ENCODE peak calls at places on chromosomes 13 and 19, in seven cellular contexts. One of them, this sample, is unnamed.
A peak's percentile ranks its signal among the peaks of the same experiment; 100 is the strongest.

GRCh38 chr19:46040125-46040524 is 677 bp downstream of the IGFL4 start:
- DNase-seq in HCT116: no peak
- DNase-seq in heart left ventricle: no peak
- DNase-seq in Panc1: no peak
- DNase-seq in psoas muscle: no peak
- DNase-seq in aorta: peak; percentile 57
- DNase-seq in fibroblast of lung: no peak
- DNase-seq in this sample: no peak

GRCh38 chr19:46841458-46842083 is 9.1 kb downstream of the AP2S1 start:
- DNase-seq in HCT116: no peak
- DNase-seq in heart left ventricle: peak; percentile 77
- DNase-seq in Panc1: no peak
- DNase-seq in psoas muscle: peak; percentile 38
- DNase-seq in aorta: peak; percentile 92
- DNase-seq in fibroblast of lung: peak; percentile 51
- DNase-seq in this sample: no peak

GRCh38 chr13:95541911-95542484 is 10.5 kb upstream of the CLDN10 start:
- DNase-seq in HCT116: no peak
- DNase-seq in heart left ventricle: no peak
- DNase-seq in Panc1: no peak
- DNase-seq in psoas muscle: no peak
- DNase-seq in aorta: no peak
- DNase-seq in fibroblast of lung: no peak
- DNase-seq in this sample: no peak

GRCh38 chr13:63305641-63306133 is 1890.0 kb upstream of the PCDH20 start:
- DNase-seq in HCT116: no peak
- DNase-seq in heart left ventricle: no peak
- DNase-seq in Panc1: no peak
- DNase-seq in psoas muscle: no peak
- DNase-seq in aorta: peak; percentile 75
- DNase-seq in fibroblast of lung: no peak
- DNase-seq in this sample: no peak

GRCh38 chr13:24217601-24218281 is 57.2 kb downstream of the SPATA13 start:
- DNase-seq in HCT116: no peak
- DNase-seq in heart left ventricle: no peak
- DNase-seq in Panc1: no peak
- DNase-seq in psoas muscle: no peak
- DNase-seq in aorta: no peak
- DNase-seq in fibroblast of lung: no peak
- DNase-seq in this sample: no peak

GRCh38 chr13:30734434-30734833 is 909 bp upstream of the ALOX5AP start:
- DNase-seq in HCT116: no peak
- DNase-seq in heart left ventricle: no peak
- DNase-seq in Panc1: no peak
- DNase-seq in psoas muscle: no peak
- DNase-seq in aorta: no peak
- DNase-seq in fibroblast of lung: peak; percentile 30
- DNase-seq in this sample: no peak

GRCh38 chr19:51660975-51661600 is 14.5 kb upstream of the SIGLEC14 start:
- DNase-seq in HCT116: peak; percentile 55
- DNase-seq in heart left ventricle: peak; percentile 78
- DNase-seq in Panc1: no peak
- DNase-seq in psoas muscle: peak; percentile 59
- DNase-seq in aorta: peak; percentile 86
- DNase-seq in fibroblast of lung: peak; percentile 79
- DNase-seq in this sample: peak; percentile 54

GRCh38 chr19:11261902-11262839 is at the start of gene DOCK6:
- DNase-seq in HCT116: no peak
- DNase-seq in heart left ventricle: peak; percentile 55
- DNase-seq in Panc1: no peak
- DNase-seq in psoas muscle: peak; percentile 49
- DNase-seq in aorta: peak; percentile 83
- DNase-seq in fibroblast of lung: no peak
- DNase-seq in this sample: no peak

GRCh38 chr13:26656919-26657318 is 99.4 kb downstream of the WASF3 start:
- DNase-seq in HCT116: no peak
- DNase-seq in heart left ventricle: no peak
- DNase-seq in Panc1: no peak
- DNase-seq in psoas muscle: no peak
- DNase-seq in aorta: no peak
- DNase-seq in fibroblast of lung: peak; percentile 52
- DNase-seq in this sample: no peak

GRCh38 chr19:10604460-10604980 is 17.4 kb upstream of the AP1M2 start:
- DNase-seq in HCT116: no peak
- DNase-seq in heart left ventricle: no peak
- DNase-seq in Panc1: no peak
- DNase-seq in psoas muscle: no peak
- DNase-seq in aorta: no peak
- DNase-seq in fibroblast of lung: no peak
- DNase-seq in this sample: peak; percentile 65

GRCh38 chr19:55579766-55580621 is 654 bp downstream of the ZNF579 start:
- DNase-seq in HCT116: no peak
- DNase-seq in heart left ventricle: peak; percentile 49
- DNase-seq in Panc1: no peak
- DNase-seq in psoas muscle: no peak
- DNase-seq in aorta: no peak
- DNase-seq in fibroblast of lung: peak; percentile 49
- DNase-seq in this sample: no peak

GRCh38 chr19:50838239-50838638 is 4.9 kb upstream of the KLK15 start:
- DNase-seq in HCT116: peak; percentile 18
- DNase-seq in heart left ventricle: no peak
- DNase-seq in Panc1: no peak
- DNase-seq in psoas muscle: no peak
- DNase-seq in aorta: no peak
- DNase-seq in fibroblast of lung: no peak
- DNase-seq in this sample: no peak

GRCh38 chr19:10431943-10432735 is 11.8 kb downstream of the PDE4A start:
- DNase-seq in HCT116: no peak
- DNase-seq in heart left ventricle: peak; percentile 78
- DNase-seq in Panc1: no peak
- DNase-seq in psoas muscle: peak; percentile 78
- DNase-seq in aorta: peak; percentile 88
- DNase-seq in fibroblast of lung: no peak
- DNase-seq in this sample: peak; percentile 84

GRCh38 chr13:40982772-40983171 is 36.3 kb downstream of the ELF1 start:
- DNase-seq in HCT116: no peak
- DNase-seq in heart left ventricle: peak; percentile 36
- DNase-seq in Panc1: no peak
- DNase-seq in psoas muscle: no peak
- DNase-seq in aorta: no peak
- DNase-seq in fibroblast of lung: peak; percentile 59
- DNase-seq in this sample: no peak

GRCh38 chr13:110826861-110827672 is 87.8 kb downstream of the ANKRD10 start:
- DNase-seq in HCT116: no peak
- DNase-seq in heart left ventricle: no peak
- DNase-seq in Panc1: no peak
- DNase-seq in psoas muscle: no peak
- DNase-seq in aorta: no peak
- DNase-seq in fibroblast of lung: no peak
- DNase-seq in this sample: no peak

GRCh38 chr13:102141625-102142472 is 260.0 kb downstream of the FGF14 start:
- DNase-seq in HCT116: no peak
- DNase-seq in heart left ventricle: no peak
- DNase-seq in Panc1: no peak
- DNase-seq in psoas muscle: no peak
- DNase-seq in aorta: no peak
- DNase-seq in fibroblast of lung: peak; percentile 69
- DNase-seq in this sample: no peak

GRCh38 chr13:64453831-64454230 is 2776.3 kb downstream of the PCDH9 start:
- DNase-seq in HCT116: no peak
- DNase-seq in heart left ventricle: no peak
- DNase-seq in Panc1: no peak
- DNase-seq in psoas muscle: no peak
- DNase-seq in aorta: no peak
- DNase-seq in fibroblast of lung: no peak
- DNase-seq in this sample: no peak

GRCh38 chr13:25490236-25490635 is 118.5 kb downstream of the ATP8A2 start:
- DNase-seq in HCT116: no peak
- DNase-seq in heart left ventricle: no peak
- DNase-seq in Panc1: no peak
- DNase-seq in psoas muscle: no peak
- DNase-seq in aorta: no peak
- DNase-seq in fibroblast of lung: no peak
- DNase-seq in this sample: no peak

GRCh38 chr19:2619076-2619475 is 83.4 kb downstream of the GNG7 start:
- DNase-seq in HCT116: no peak
- DNase-seq in heart left ventricle: no peak
- DNase-seq in Panc1: no peak
- DNase-seq in psoas muscle: no peak
- DNase-seq in aorta: no peak
- DNase-seq in fibroblast of lung: peak; percentile 30
- DNase-seq in this sample: no peak

GRCh38 chr19:57560049-57560491 is 407 bp upstream of the ZNF550 start:
- DNase-seq in HCT116: no peak
- DNase-seq in heart left ventricle: peak; percentile 56
- DNase-seq in Panc1: no peak
- DNase-seq in psoas muscle: peak; percentile 46
- DNase-seq in aorta: peak; percentile 80
- DNase-seq in fibroblast of lung: peak; percentile 72
- DNase-seq in this sample: peak; percentile 41

GRCh38 chr19:2432131-2432848 is 4.9 kb upstream of the TIMM13 start:
- DNase-seq in HCT116: no peak
- DNase-seq in heart left ventricle: no peak
- DNase-seq in Panc1: no peak
- DNase-seq in psoas muscle: peak; percentile 9
- DNase-seq in aorta: no peak
- DNase-seq in fibroblast of lung: no peak
- DNase-seq in this sample: no peak

GRCh38 chr19:38046254-38047047 is 139.4 kb downstream of the SIPA1L3 start:
- DNase-seq in HCT116: no peak
- DNase-seq in heart left ventricle: no peak
- DNase-seq in Panc1: no peak
- DNase-seq in psoas muscle: no peak
- DNase-seq in aorta: no peak
- DNase-seq in fibroblast of lung: no peak
- DNase-seq in this sample: no peak

GRCh38 chr19:38047048-38047435 is 140.0 kb downstream of the SIPA1L3 start:
- DNase-seq in HCT116: no peak
- DNase-seq in heart left ventricle: no peak
- DNase-seq in Panc1: no peak
- DNase-seq in psoas muscle: no peak
- DNase-seq in aorta: no peak
- DNase-seq in fibroblast of lung: no peak
- DNase-seq in this sample: no peak

GRCh38 chr19:38045554-38046253 is 138.7 kb downstream of the SIPA1L3 start:
- DNase-seq in HCT116: no peak
- DNase-seq in heart left ventricle: no peak
- DNase-seq in Panc1: no peak
- DNase-seq in psoas muscle: no peak
- DNase-seq in aorta: no peak
- DNase-seq in fibroblast of lung: no peak
- DNase-seq in this sample: no peak

GRCh38 chr19:38047641-38048040 is 140.6 kb downstream of the SIPA1L3 start:
- DNase-seq in HCT116: no peak
- DNase-seq in heart left ventricle: no peak
- DNase-seq in Panc1: no peak
- DNase-seq in psoas muscle: no peak
- DNase-seq in aorta: no peak
- DNase-seq in fibroblast of lung: no peak
- DNase-seq in this sample: no peak

GRCh38 chr19:38049105-38049649 is 142.2 kb downstream of the SIPA1L3 start:
- DNase-seq in HCT116: no peak
- DNase-seq in heart left ventricle: no peak
- DNase-seq in Panc1: no peak
- DNase-seq in psoas muscle: no peak
- DNase-seq in aorta: no peak
- DNase-seq in fibroblast of lung: no peak
- DNase-seq in this sample: no peak
- H3K27ac ChIP-seq in HCT116: no peak overlapping the region
- H3K27ac ChIP-seq in heart left ventricle: no peak overlapping the region
- H3K27ac ChIP-seq in Panc1: no peak overlapping the region
- H3K27ac ChIP-seq in psoas muscle: no peak overlapping the region
- H3K27ac ChIP-seq in aorta: no peak overlapping the region
- H3K27ac ChIP-seq in fibroblast of lung: no peak overlapping the region
- H3K27ac ChIP-seq in this sample: peak overlapping the region; percentile 61

DNA sequence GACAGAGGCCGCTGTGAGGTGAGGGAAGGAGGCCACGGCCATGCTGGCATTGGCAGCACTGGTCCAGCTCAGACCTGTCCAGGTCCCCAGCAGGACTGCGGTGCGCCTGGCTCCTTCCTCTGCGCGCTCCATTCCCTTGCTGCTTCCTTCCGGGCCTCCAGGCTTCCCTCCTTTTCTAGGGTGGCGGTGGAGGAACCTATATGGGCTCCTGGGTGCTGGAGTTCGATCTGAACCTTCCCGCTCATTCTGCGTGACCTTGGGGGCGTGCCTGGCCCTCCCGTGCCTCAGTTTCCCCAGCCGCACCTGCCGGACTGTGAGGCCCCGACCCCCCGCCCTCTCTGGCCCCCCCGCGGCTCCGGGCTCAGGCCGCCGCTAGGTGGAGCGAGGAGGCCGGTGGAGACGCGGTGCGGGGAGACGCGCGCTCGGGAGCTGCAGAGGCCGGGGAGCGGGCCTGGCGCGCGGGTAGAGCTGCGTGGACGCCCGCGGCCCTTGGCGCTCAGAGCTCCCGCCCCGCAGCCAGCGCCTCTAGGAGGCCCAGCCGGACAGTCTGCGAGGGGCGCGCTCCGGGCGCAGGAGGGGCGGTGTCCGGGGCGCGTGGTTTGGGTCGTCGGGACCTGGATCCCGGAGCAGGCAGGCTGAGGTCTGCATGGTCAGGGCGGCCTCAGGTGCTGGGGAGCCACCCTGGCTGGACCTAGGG is 29.9 kb downstream of the EFNA2 start:
- DNase-seq in HCT116: peak; percentile 18
- DNase-seq in heart left ventricle: peak; percentile 67
- DNase-seq in Panc1: no peak
- DNase-seq in psoas muscle: peak; percentile 60
- DNase-seq in aorta: no peak
- DNase-seq in fibroblast of lung: peak; percentile 40
- DNase-seq in this sample: peak; percentile 66
- H3K27me3 ChIP-seq in HCT116: peaks cover 4% of the 10 kb centered on the region
- H3K27me3 ChIP-seq in heart left ventricle: peaks cover 28% of the 10 kb centered on the region
- H3K27me3 ChIP-seq in Panc1: no peaks in the 10 kb centered on the region
- H3K27me3 ChIP-seq in psoas muscle: peaks cover 13% of the 10 kb centered on the region
- H3K27me3 ChIP-seq in aorta: peaks cover 4% of the 10 kb centered on the region
- H3K27me3 ChIP-seq in fibroblast of lung: peaks cover 19% of the 10 kb centered on the region
- H3K27me3 ChIP-seq in this sample: peaks cover 85% of the 10 kb centered on the region

DNA sequence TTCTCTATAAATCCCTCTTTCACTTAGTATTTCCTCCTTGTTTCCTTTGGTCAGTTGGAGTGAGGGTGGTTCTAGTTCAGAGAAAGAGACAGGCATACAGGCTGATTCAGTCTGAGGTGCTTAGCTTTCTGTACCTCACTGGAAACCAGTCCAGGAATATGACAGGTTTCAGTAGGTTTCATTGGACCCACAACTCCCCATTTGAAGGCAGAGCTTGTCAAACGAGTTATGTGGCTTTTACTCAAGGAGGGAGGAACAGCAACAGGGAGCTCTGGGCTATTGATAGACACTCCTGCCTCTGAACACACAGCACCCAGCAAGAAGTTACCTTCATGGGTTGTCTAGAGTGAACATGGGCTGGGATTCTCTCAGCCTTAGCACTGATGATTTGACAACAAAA is 14.5 kb downstream of the ACTN4 start:
- DNase-seq in HCT116: no peak
- DNase-seq in heart left ventricle: no peak
- DNase-seq in Panc1: no peak
- DNase-seq in psoas muscle: no peak
- DNase-seq in aorta: no peak
- DNase-seq in fibroblast of lung: no peak
- DNase-seq in this sample: no peak
- H3K27ac ChIP-seq in HCT116: peak overlapping the region; percentile 25
- H3K27ac ChIP-seq in heart left ventricle: peak overlapping the region; percentile 97
- H3K27ac ChIP-seq in Panc1: peak overlapping the region; percentile 96
- H3K27ac ChIP-seq in psoas muscle: peak overlapping the region; percentile 95
- H3K27ac ChIP-seq in aorta: peak overlapping the region; percentile 72
- H3K27ac ChIP-seq in fibroblast of lung: no peak overlapping the region
- H3K27ac ChIP-seq in this sample: peak overlapping the region; percentile 85

GRCh38 chr19:38434549-38435051 is 1.1 kb downstream of the RYR1 start:
- DNase-seq in HCT116: no peak
- DNase-seq in heart left ventricle: peak; percentile 52
- DNase-seq in Panc1: no peak
- DNase-seq in psoas muscle: peak; percentile 85
- DNase-seq in aorta: no peak
- DNase-seq in fibroblast of lung: no peak
- DNase-seq in this sample: no peak
- H3K27me3 ChIP-seq in HCT116: no peaks in the 10 kb centered on the region
- H3K27me3 ChIP-seq in heart left ventricle: peaks cover 22% of the 10 kb centered on the region
- H3K27me3 ChIP-seq in Panc1: no peaks in the 10 kb centered on the region
- H3K27me3 ChIP-seq in psoas muscle: no peaks in the 10 kb centered on the region
- H3K27me3 ChIP-seq in aorta: no peaks in the 10 kb centered on the region
- H3K27me3 ChIP-seq in fibroblast of lung: peaks cover 4% of the 10 kb centered on the region
- H3K27me3 ChIP-seq in this sample: peaks cover 36% of the 10 kb centered on the region

This sample was measured in lower lobe of right lung.